ENCODE peak calls at places on chromosomes 11 and 22, in six cellular contexts. L is HEK293T, E is EL, T is DMS79 treated with DMSO at 0.1 percent for 48 hours, G is H9, A is AG10803. C is an unnamed sample.

GRCh38 chr11:16767137-16767536 is 28.7 kb downstream of the C11orf58 start:
- DNase-seq in G (no peak), A (no peak), L (no peak), T (no peak), E (no peak), C (no peak)

GRCh38 chr22:26079009-26079408 is 90.3 kb upstream of the SEZ6L start:
- DNase-seq in E (no peak), A (no peak), T (no peak), L (no peak), G (no peak), C (no peak)

GRCh38 chr11:434496-434895 is 7.3 kb downstream of the ANO9 start:
- DNase-seq in G (no peak), T (no peak), E (no peak), A (no peak), L (no peak), C (no peak)

GRCh38 chr11:2898366-2899079 is 12.9 kb upstream of the CDKN1C start:
- DNase-seq in L (no peak), E (peak; percentile 92), T (no peak), A (peak; percentile 86), G (no peak), C (no peak)

GRCh38 chr11:68632802-68633201 is 51.5 kb upstream of the GAL start:
- DNase-seq in T (peak; percentile 13), L (peak; percentile 66), A (peak; percentile 28), G (peak; percentile 87), E (peak; percentile 52), C (peak; percentile 35)

GRCh38 chr11:26599421-26599820 is 27.4 kb upstream of the MUC15 start:
- DNase-seq in L (no peak), E (no peak), G (no peak), T (no peak), A (peak; percentile 57), C (no peak)

GRCh38 chr11:12100886-12101285 is 9.5 kb upstream of the MICAL2 start:
- DNase-seq in T (no peak), G (no peak), E (no peak), A (peak; percentile 55), L (no peak), C (no peak)

GRCh38 chr11:54944211-54944610 is 237.6 kb downstream of the OR4A5 start:
- DNase-seq in L (no peak), T (no peak), G (no peak), A (no peak), E (no peak), C (no peak)

GRCh38 chr11:134277176-134278001 is 1.2 kb downstream of the GLB1L3 start:
- DNase-seq in E (no peak), L (no peak), A (no peak), T (peak; percentile 43), G (peak; percentile 52), C (no peak)

GRCh38 chr11:61747389-61748285 is 4.8 kb upstream of the MYRF start:
- DNase-seq in L (peak; percentile 83), T (no peak), E (peak; percentile 65), G (peak; percentile 89), A (peak; percentile 52), C (no peak)

C was measured in D721Med.